ENCODE peak calls at places on chromosomes 11 and 22, in six cellular contexts. O is neuronal stem cell, V is H9, J is IMR-90, U is H1, W is mesenchymal stem cell. Q is an unnamed sample. For H3K9me3, the result is how much of the 10 kb centered on the place peaks cover.

GRCh38 chr11:68329993-68330699 is 17.8 kb downstream of the LRP5 start:
- DNase-seq in U (no peak), V (no peak), O (no peak), J (peak), W (no peak), Q (peak)

GRCh38 chr22:50671641-50672040 is 982 bp upstream of the SHANK3 start:
- DNase-seq in J (no peak), O (no peak), U (no peak), W (no peak), V (no peak), Q (no peak)

GRCh38 chr11:128859563-128860441 is 7.3 kb downstream of the KCNJ1 start:
- DNase-seq in J (peak), U (peak), V (peak), W (peak), O (peak), Q (peak)

GRCh38 chr11:3111919-3112690 is 53.0 kb downstream of the OSBPL5 start:
- DNase-seq in J (peak), O (no peak), U (no peak), W (peak), V (no peak), Q (no peak)

GRCh38 chr11:47413908-47414684 is 5.7 kb downstream of the SLC39A13 start:
- DNase-seq in U (no peak), V (no peak), W (peak), J (peak), O (no peak), Q (no peak)

GRCh38 chr11:94933225-94934130 is 39.9 kb downstream of the CWC15 start:
- DNase-seq in O (no peak), V (no peak), W (peak), U (no peak), J (peak), Q (peak)

GRCh38 chr11:111569476-111569875 is 29.0 kb downstream of the LAYN start:
- DNase-seq in V (no peak), O (no peak), J (peak), U (no peak), W (no peak), Q (no peak)

GRCh38 chr11:14373941-14374646 is 15.1 kb upstream of the RRAS2 start:
- DNase-seq in U (peak), W (no peak), V (no peak), O (no peak), J (peak), Q (peak)

GRCh38 chr11:35531246-35531645 is 5.8 kb upstream of the PAMR1 start:
- DNase-seq in U (no peak), W (no peak), O (no peak), J (no peak), V (no peak), Q (no peak)

GRCh38 chr11:15118431-15118830 is 3.7 kb downstream of the INSC start:
- DNase-seq in U (no peak), O (no peak), V (no peak), W (no peak), J (no peak), Q (no peak)

GRCh38 chr11:116114198-116114651 is 610.0 kb upstream of the CADM1 start:
- DNase-seq in O (peak), V (no peak), J (no peak), U (no peak), W (no peak), Q (no peak)

DNA sequence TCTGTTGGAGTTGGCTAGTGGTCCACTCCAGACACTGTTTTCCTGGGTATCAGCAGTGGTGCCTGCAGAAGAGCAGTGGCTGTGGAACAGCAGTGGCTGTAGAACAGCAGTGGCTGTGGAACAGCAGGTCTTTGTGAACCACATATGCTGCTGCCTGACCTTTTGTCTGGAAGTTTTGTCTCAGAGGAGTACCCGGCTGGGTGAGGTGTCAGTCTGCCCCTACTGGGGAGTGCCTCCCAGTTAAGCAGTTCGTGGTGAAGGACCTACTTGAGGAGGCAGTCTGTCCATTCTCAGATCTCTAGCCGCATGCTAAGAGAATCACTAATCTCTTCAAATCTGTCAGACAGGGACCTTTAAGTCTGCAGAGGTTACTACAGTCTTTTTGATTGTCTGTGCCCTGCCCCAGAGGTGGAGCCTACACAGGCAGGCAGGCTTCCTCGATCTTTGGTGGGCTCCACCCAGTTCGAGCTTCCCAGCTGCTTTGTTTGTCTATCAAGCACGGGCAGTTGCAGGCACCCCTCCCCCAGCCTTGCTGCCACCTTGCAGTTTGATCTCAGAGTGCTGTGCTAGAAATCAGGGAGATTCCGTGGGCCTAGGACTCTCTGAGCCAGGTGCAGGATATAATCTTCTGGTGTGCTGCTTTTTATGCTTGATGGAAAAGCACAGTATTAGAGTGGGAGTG is 89.1 kb upstream of the TRIM48 start:
- DNase-seq in V (no peak), U (no peak), J (no peak), W (no peak), O (no peak), Q (no peak)
- H3K9me3 ChIP-seq in V (half or more), U (under half), J (under half), W (under half), O (under half), Q (under half)

GRCh38 chr22:45163417-45164216 is at the start of gene NUP50:
- DNase-seq in W (peak), V (peak), J (peak), U (peak), O (peak), Q (peak)
- H2BK5ac ChIP-seq in W (peak), V (no peak), J (peak), U (peak), O (peak), Q (peak)

GRCh38 chr11:315051-315481 is 1.2 kb downstream of the IFITM1 start:
- DNase-seq in V (no peak), W (peak), O (no peak), U (no peak), J (no peak), Q (no peak)

GRCh38 chr11:315516-315994 is 1.7 kb downstream of the IFITM1 start:
- DNase-seq in J (no peak), O (no peak), V (no peak), W (no peak), U (no peak), Q (no peak)

GRCh38 chr11:313787-314547 is at the start of gene IFITM1:
- DNase-seq in J (peak), U (peak), V (no peak), O (no peak), W (peak), Q (no peak)

GRCh38 chr11:316031-316701 is 2.3 kb downstream of the IFITM1 start:
- DNase-seq in V (peak), U (peak), W (peak), J (no peak), O (no peak), Q (no peak)

DNA sequence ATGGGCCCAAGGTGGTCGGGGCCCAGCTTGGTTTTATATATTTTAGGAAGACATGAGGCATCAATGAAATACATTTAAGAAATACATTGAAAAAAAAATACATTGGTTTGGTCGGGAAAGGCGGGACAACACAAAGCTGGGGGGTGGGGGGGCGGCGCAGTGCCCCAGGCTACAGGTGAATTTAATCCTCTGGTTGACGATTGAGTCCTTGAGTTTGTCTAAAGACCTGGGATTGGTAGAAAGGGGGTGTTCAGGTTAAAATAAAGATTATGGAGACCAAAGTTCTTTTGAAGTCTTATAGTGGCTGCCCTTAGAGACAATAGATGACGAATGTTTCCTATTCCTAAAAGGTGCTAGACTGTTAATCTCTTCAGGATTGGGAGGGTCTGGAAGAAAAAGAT is 3.1 kb downstream of the IFITM1 start:
- DNase-seq in J (no peak), W (no peak), O (no peak), V (peak), U (no peak), Q (no peak)
- H3K23ac ChIP-seq in J (no peak), W (no peak), O (no peak), V (no peak), U (no peak), Q (no peak)

GRCh38 chr11:58726594-58727414 is 4.9 kb downstream of the GLYAT start:
- DNase-seq in W (no peak), J (no peak), U (no peak), V (no peak), O (no peak), Q (no peak)
- H3K9me3 ChIP-seq in W (under half), J (under half), U (under half), V (under half), O (under half), Q (under half)